ENCODE peak calls at places on chromosomes 11 and 22, in nine cellular contexts. One of them, this sample, is unnamed.

GRCh38 chr11:76579047-76579751 is 91.3 kb downstream of the LRRC32 start:
- DNase-seq in astrocyte of the spinal cord: peak; percentile 51
- DNase-seq in SK-N-DZ: no peak
- DNase-seq in HT1080: no peak
- DNase-seq in Caco-2: no peak
- DNase-seq in fibroblast of lung: peak; percentile 51
- DNase-seq in Kasumi-1: no peak
- DNase-seq in nephron progenitor cell: no peak
- DNase-seq in endodermal cell: peak; percentile 69
- DNase-seq in this sample: no peak

GRCh38 chr11:58829736-58830135 is 14.8 kb downstream of the GLYATL2 start:
- DNase-seq in fibroblast of lung: peak; percentile 59
- DNase-seq in HT1080: peak; percentile 78
- DNase-seq in Kasumi-1: no peak
- DNase-seq in Caco-2: no peak
- DNase-seq in astrocyte of the spinal cord: peak; percentile 62
- DNase-seq in SK-N-DZ: no peak
- DNase-seq in endodermal cell: no peak
- DNase-seq in nephron progenitor cell: no peak
- DNase-seq in this sample: no peak

GRCh38 chr11:122032317-122032716 is 83.7 kb downstream of the BLID start:
- DNase-seq in fibroblast of lung: peak; percentile 76
- DNase-seq in nephron progenitor cell: no peak
- DNase-seq in Caco-2: no peak
- DNase-seq in SK-N-DZ: no peak
- DNase-seq in Kasumi-1: no peak
- DNase-seq in HT1080: no peak
- DNase-seq in astrocyte of the spinal cord: peak; percentile 29
- DNase-seq in endodermal cell: no peak
- DNase-seq in this sample: no peak

GRCh38 chr11:24375351-24375750 is 121.5 kb upstream of the LUZP2 start:
- DNase-seq in astrocyte of the spinal cord: no peak
- DNase-seq in Kasumi-1: no peak
- DNase-seq in Caco-2: no peak
- DNase-seq in nephron progenitor cell: no peak
- DNase-seq in endodermal cell: no peak
- DNase-seq in fibroblast of lung: no peak
- DNase-seq in SK-N-DZ: no peak
- DNase-seq in HT1080: no peak
- DNase-seq in this sample: no peak

GRCh38 chr11:114501901-114502300 is 57.8 kb downstream of the NXPE1 start:
- DNase-seq in HT1080: peak; percentile 63
- DNase-seq in fibroblast of lung: no peak
- DNase-seq in Caco-2: no peak
- DNase-seq in SK-N-DZ: no peak
- DNase-seq in endodermal cell: no peak
- DNase-seq in Kasumi-1: no peak
- DNase-seq in nephron progenitor cell: no peak
- DNase-seq in astrocyte of the spinal cord: no peak
- DNase-seq in this sample: no peak

GRCh38 chr11:3153291-3153861 is 11.7 kb downstream of the OSBPL5 start:
- DNase-seq in endodermal cell: no peak
- DNase-seq in Kasumi-1: no peak
- DNase-seq in fibroblast of lung: peak; percentile 93
- DNase-seq in nephron progenitor cell: no peak
- DNase-seq in SK-N-DZ: no peak
- DNase-seq in astrocyte of the spinal cord: peak; percentile 95
- DNase-seq in HT1080: no peak
- DNase-seq in Caco-2: no peak
- DNase-seq in this sample: no peak

GRCh38 chr11:8060146-8060719 is 20.8 kb upstream of the TUB start:
- DNase-seq in SK-N-DZ: no peak
- DNase-seq in Caco-2: no peak
- DNase-seq in HT1080: no peak
- DNase-seq in fibroblast of lung: no peak
- DNase-seq in nephron progenitor cell: no peak
- DNase-seq in Kasumi-1: no peak
- DNase-seq in astrocyte of the spinal cord: no peak
- DNase-seq in endodermal cell: no peak
- DNase-seq in this sample: no peak

GRCh38 chr11:86551286-86551685 is 121.1 kb downstream of the ME3 start:
- DNase-seq in Caco-2: no peak
- DNase-seq in endodermal cell: no peak
- DNase-seq in SK-N-DZ: no peak
- DNase-seq in astrocyte of the spinal cord: peak; percentile 93
- DNase-seq in nephron progenitor cell: no peak
- DNase-seq in HT1080: peak; percentile 89
- DNase-seq in fibroblast of lung: peak; percentile 90
- DNase-seq in Kasumi-1: no peak
- DNase-seq in this sample: no peak

GRCh38 chr22:45760682-45761081 is 89.0 kb downstream of the ATXN10 start:
- DNase-seq in Caco-2: no peak
- DNase-seq in HT1080: no peak
- DNase-seq in SK-N-DZ: no peak
- DNase-seq in Kasumi-1: no peak
- DNase-seq in endodermal cell: no peak
- DNase-seq in astrocyte of the spinal cord: no peak
- DNase-seq in nephron progenitor cell: no peak
- DNase-seq in fibroblast of lung: no peak
- DNase-seq in this sample: no peak

This sample was measured in amygdala.